ENCODE peak calls at places on chromosomes 3 and 15, in four cellular contexts. F, Y, G and H are unnamed samples.

GRCh38 chr3:14921811-14922705 is 25.3 kb upstream of the NR2C2 start:
- DNase-seq in F (no peak), Y (no peak), G (no peak), H (no peak)

GRCh38 chr3:107110596-107111305 is 266.5 kb upstream of the CCDC54 start:
- DNase-seq in F (no peak), G (no peak), Y (no peak), H (no peak)

GRCh38 chr3:172161959-172162358 is 122.6 kb downstream of the FNDC3B start:
- DNase-seq in F (no peak), Y (no peak), G (no peak), H (no peak)

GRCh38 chr15:81407679-81408078 is 33.7 kb upstream of the TMC3 start:
- DNase-seq in Y (no peak), G (no peak), F (no peak), H (no peak)

GRCh38 chr3:88239870-88240269 is 90.1 kb downstream of the C3orf38 start:
- DNase-seq in Y (no peak), G (no peak), F (no peak), H (no peak)

GRCh38 chr3:111636506-111636905 is 41.4 kb upstream of the ZBED2 start:
- DNase-seq in F (no peak), Y (no peak), G (no peak), H (no peak)

GRCh38 chr3:180048840-180049239 is 12.1 kb upstream of the PEX5L start:
- DNase-seq in G (no peak), F (no peak), Y (no peak), H (no peak)

GRCh38 chr3:181250714-181251113 is 261.2 kb upstream of the DNAJC19 start:
- DNase-seq in Y (no peak), F (no peak), G (no peak), H (no peak)

GRCh38 chr3:123084738-123085237 is 18.0 kb downstream of the PDIA5 start:
- DNase-seq in F (no peak), Y (peak), G (peak), H (no peak)

GRCh38 chr3:16917256-16917935 is 32.6 kb downstream of the PLCL2 start:
- DNase-seq in Y (no peak), G (no peak), F (no peak), H (no peak)

GRCh38 chr3:127525373-127525772 is 65.2 kb downstream of the TPRA1 start:
- DNase-seq in Y (no peak), F (no peak), G (peak), H (peak)

GRCh38 chr3:127406309-127407025 is 118.6 kb upstream of the PRR20G start:
- DNase-seq in F (no peak), Y (peak), G (peak), H (peak)

GRCh38 chr15:23912191-23912590 is 225.1 kb upstream of the NDN start:
- DNase-seq in G (no peak), F (no peak), Y (peak), H (no peak)

GRCh38 chr3:150300376-150300775 is 107.7 kb upstream of the TSC22D2 start:
- DNase-seq in Y (no peak), G (no peak), F (no peak), H (no peak)

GRCh38 chr3:141114816-141115458 is 63.8 kb downstream of the SPSB4 start:
- DNase-seq in Y (peak), G (peak), F (no peak), H (peak)

GRCh38 chr15:52143862-52144261 is 31.3 kb upstream of the BCL2L10 start:
- DNase-seq in G (peak), Y (no peak), F (no peak), H (peak)

GRCh38 chr3:22960326-22960984 is 242.7 kb upstream of the UBE2E2 start:
- DNase-seq in G (peak), F (no peak), Y (peak), H (no peak)

GRCh38 chr3:44392489-44392888 is 53.9 kb downstream of the TCAIM start:
- DNase-seq in G (no peak), Y (no peak), F (no peak), H (no peak)

GRCh38 chr15:66024998-66025397 is 155.7 kb downstream of the RAB11A start:
- DNase-seq in F (no peak), Y (peak), G (no peak), H (no peak)

GRCh38 chr3:143601738-143602480 is 246.4 kb downstream of the SLC9A9 start:
- DNase-seq in F (no peak), G (no peak), Y (no peak), H (no peak)

GRCh38 chr15:89078831-89079810 is 9.1 kb upstream of the ABHD2 start:
- DNase-seq in F (no peak), G (no peak), Y (no peak), H (no peak)
- TF ChIP-seq NFIC in F (no peak), G (no peak), Y (no peak), H (no peak)

DNA sequence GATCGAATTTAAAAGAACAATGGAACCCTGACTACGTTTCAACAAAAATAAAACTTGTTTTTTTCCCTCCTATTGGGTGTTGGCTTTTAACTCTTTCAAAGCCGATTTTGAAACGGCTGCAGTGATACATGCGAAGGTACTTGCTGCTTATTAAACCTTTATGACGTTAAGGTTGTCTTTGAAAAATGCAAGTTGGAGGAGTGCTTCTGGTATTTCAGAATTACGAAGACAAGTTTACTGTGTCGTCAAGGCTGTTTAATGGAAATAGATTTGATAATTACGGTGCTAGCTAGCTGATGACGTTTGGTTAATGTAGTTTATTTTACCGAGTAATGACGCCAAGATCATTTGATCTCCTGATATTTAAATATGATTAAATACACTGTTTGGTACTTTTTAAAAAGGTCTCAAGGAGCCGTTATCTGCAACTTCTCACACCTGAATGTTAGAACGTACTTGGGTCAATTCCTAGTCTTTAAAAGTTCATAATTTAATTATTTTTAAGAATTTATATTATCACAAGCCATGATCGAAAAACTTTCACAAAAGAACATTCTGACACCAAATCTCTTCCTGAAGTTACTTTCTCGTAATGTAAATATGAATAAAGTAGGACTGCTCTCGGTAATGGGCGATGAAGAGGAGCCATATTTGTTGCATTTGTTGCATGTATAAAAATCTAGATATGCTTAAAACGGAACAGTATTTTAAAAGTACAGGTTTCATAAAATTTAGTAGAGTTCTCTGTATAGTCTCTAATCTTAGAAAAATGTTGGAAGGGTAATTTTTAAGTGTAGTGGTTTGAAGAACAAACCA is 16.3 kb upstream of the CHD2 start:
- DNase-seq in F (no peak), Y (no peak), G (no peak), H (no peak)
- TF ChIP-seq NFIC in F (peak), Y (no peak), G (no peak), H (no peak)

GRCh38 chr3:130692455-130692854 is 54.2 kb downstream of the PIK3R4 start:
- DNase-seq in G (no peak), Y (no peak), F (no peak), H (no peak)
- TF ChIP-seq NFIC in G (no peak), Y (no peak), F (no peak), H (no peak)

DNA sequence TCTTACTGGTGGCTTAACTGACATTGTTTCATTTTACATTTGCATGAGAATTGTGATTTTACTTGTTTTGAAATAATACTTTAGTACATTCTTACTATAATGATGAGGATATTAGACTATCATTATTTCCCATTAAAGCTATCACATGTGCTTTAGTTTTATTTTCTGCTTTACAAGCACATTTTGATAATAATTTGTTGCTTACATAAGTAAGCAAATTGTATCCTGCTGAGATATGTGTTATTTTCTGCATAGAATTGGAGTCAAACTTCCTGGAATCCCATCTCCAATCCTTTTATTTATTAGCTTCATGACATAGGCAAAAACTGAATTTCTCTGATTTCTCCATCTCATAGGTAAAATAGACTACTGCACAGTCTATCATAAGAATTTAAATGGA is 847.4 kb downstream of the DIPK2A start:
- DNase-seq in F (no peak), G (no peak), Y (no peak), H (no peak)
- TF ChIP-seq NFIC in F (no peak), G (no peak), Y (no peak), H (no peak)

GRCh38 chr3:146162561-146162960 is 1.6 kb upstream of the PLOD2 start:
- DNase-seq in G (no peak), F (no peak), Y (no peak), H (no peak)

GRCh38 chr3:146161725-146162047 is 702 bp upstream of the PLOD2 start:
- DNase-seq in F (no peak), G (peak), Y (no peak), H (no peak)

GRCh38 chr3:146160233-146160963 is 586 bp downstream of the PLOD2 start:
- DNase-seq in Y (peak), F (no peak), G (peak), H (no peak)

GRCh38 chr3:146159616-146160232 is 1.3 kb downstream of the PLOD2 start:
- DNase-seq in Y (no peak), G (no peak), F (no peak), H (no peak)

DNA sequence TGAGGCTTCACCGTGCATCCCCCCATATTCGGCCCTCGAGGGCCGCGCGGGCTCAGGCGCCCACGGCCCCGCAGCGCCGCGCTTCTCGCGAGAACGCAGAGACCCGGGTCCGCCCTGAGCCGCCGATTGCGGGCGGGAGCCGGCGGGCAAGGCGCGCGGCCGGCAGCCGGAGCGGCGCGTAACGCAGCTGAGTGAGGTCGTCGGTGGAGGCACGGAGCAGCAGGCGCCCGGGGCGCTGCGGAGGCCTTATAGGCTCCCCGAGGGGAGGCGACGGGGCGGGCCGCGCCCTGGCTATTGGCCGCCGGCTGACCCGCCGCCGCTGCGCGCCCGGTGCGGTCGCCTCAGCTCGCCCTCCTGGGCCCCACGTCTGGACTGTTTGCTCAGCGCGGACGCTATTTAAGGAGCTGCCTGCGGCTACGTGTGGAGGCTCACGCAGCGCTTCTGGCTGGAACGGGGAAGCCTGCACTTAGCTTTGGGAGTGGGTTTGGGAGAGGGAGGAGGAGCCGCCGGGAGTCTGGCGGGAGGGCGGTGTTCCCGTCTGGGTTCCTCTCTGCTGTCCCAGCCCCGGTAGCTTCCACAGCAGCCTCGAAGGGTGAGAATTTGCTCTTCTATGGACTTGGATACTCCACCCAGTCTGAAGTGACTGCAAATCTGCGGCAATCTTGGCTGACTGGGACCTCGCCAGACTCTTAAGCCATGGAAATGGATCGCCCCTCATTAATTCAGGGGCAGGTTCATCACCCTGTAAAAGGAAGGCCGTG is at the start of gene PLOD2:
- DNase-seq in F (no peak), Y (peak), G (peak), H (peak)
- TF ChIP-seq NFIC in F (no peak), Y (no peak), G (peak), H (no peak)

GRCh38 chr3:178558637-178559036 is 22.4 kb downstream of the KCNMB2 start:
- DNase-seq in G (no peak), F (no peak), Y (no peak), H (no peak)
- TF ChIP-seq NFIC in G (no peak), F (no peak), Y (no peak), H (no peak)

GRCh38 chr15:70246623-70247200 is 149.0 kb upstream of the TLE3 start:
- DNase-seq in Y (no peak), F (no peak), G (no peak), H (no peak)
- TF ChIP-seq NFIC in Y (no peak), F (no peak), G (no peak), H (no peak)

DNA sequence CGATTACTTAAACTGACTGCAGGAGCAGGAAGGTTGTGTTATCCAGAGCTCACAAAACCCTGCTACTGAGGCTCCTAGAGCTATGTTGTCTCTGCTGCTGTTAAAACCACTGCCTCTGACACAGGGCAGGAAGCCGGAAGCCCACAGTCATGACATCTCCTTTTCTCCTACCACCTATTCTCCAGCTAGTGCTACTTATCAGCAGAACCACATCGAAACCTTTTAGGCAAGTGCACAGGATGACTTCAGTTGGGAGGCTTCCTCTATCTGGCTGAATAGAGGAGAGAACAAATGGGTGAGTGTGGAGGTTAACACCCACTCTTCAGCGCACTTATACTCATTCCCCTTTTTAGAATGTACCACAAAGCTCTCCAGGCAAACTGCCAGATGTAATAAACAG is 638.0 kb downstream of the OTOL1 start:
- DNase-seq in Y (no peak), G (no peak), F (no peak), H (no peak)
- TF ChIP-seq NFIC in Y (no peak), G (no peak), F (no peak), H (no peak)

GRCh38 chr15:49831206-49831965 is 210.5 kb downstream of the DTWD1 start:
- DNase-seq in Y (no peak), G (no peak), F (no peak), H (no peak)
- TF ChIP-seq NFIC in Y (no peak), G (no peak), F (no peak), H (no peak)

GRCh38 chr15:53525894-53526293 is 233.6 kb downstream of the WDR72 start:
- DNase-seq in Y (no peak), F (no peak), G (no peak), H (no peak)

GRCh38 chr15:53522878-53523455 is 236.5 kb downstream of the WDR72 start:
- DNase-seq in G (no peak), F (no peak), Y (no peak), H (no peak)

GRCh38 chr15:53520867-53521525 is 238.5 kb downstream of the WDR72 start:
- DNase-seq in F (no peak), Y (no peak), G (no peak), H (no peak)
- TF ChIP-seq NFIC in F (no peak), Y (no peak), G (no peak), H (no peak)